ENCODE peak calls at places on chromosomes 1 and 21, in seven cellular contexts. One of them, this sample, is unnamed.

GRCh38 chr21:44653656-44654575 is 543 bp downstream of the KRTAP12-4 start:
- DNase-seq in GM23338: no peak
- DNase-seq in A673: no peak
- DNase-seq in ovary: no peak
- DNase-seq in IMR-90: no peak
- DNase-seq in substantia nigra: no peak
- DNase-seq in RWPE1: no peak
- DNase-seq in this sample: no peak

GRCh38 chr1:21550866-21551475 is 41.7 kb downstream of the ALPL start:
- DNase-seq in substantia nigra: no peak
- DNase-seq in GM23338: no peak
- DNase-seq in RWPE1: no peak
- DNase-seq in A673: no peak
- DNase-seq in ovary: no peak
- DNase-seq in IMR-90: no peak
- DNase-seq in this sample: peak; percentile 22

GRCh38 chr1:204600203-204600602 is 84.0 kb downstream of the MDM4 start:
- DNase-seq in ovary: no peak
- DNase-seq in IMR-90: no peak
- DNase-seq in substantia nigra: no peak
- DNase-seq in A673: no peak
- DNase-seq in RWPE1: no peak
- DNase-seq in GM23338: no peak
- DNase-seq in this sample: no peak

GRCh38 chr1:66330711-66331110 is 203.2 kb upstream of the SGIP1 start:
- DNase-seq in RWPE1: no peak
- DNase-seq in substantia nigra: no peak
- DNase-seq in GM23338: no peak
- DNase-seq in A673: no peak
- DNase-seq in IMR-90: peak; percentile 63
- DNase-seq in ovary: no peak
- DNase-seq in this sample: no peak

GRCh38 chr21:17514124-17514481 is 1.3 kb downstream of the CXADR start:
- DNase-seq in A673: peak; percentile 43
- DNase-seq in RWPE1: peak; percentile 53
- DNase-seq in GM23338: peak; percentile 91
- DNase-seq in IMR-90: no peak
- DNase-seq in substantia nigra: no peak
- DNase-seq in ovary: no peak
- DNase-seq in this sample: peak; percentile 67

GRCh38 chr1:229480500-229480899 is 27.6 kb downstream of the NUP133 start:
- DNase-seq in RWPE1: no peak
- DNase-seq in GM23338: no peak
- DNase-seq in IMR-90: no peak
- DNase-seq in A673: no peak
- DNase-seq in substantia nigra: no peak
- DNase-seq in ovary: no peak
- DNase-seq in this sample: no peak

GRCh38 chr1:156114919-156115513 is 505 bp downstream of the LMNA start:
- DNase-seq in substantia nigra: peak; percentile 62
- DNase-seq in ovary: peak; percentile 60
- DNase-seq in GM23338: peak; percentile 73
- DNase-seq in RWPE1: no peak
- DNase-seq in IMR-90: no peak
- DNase-seq in A673: no peak
- DNase-seq in this sample: peak; percentile 52

GRCh38 chr1:3184666-3185065 is 115.7 kb downstream of the PRDM16 start:
- DNase-seq in A673: no peak
- DNase-seq in ovary: no peak
- DNase-seq in substantia nigra: no peak
- DNase-seq in RWPE1: no peak
- DNase-seq in GM23338: no peak
- DNase-seq in IMR-90: no peak
- DNase-seq in this sample: no peak

GRCh38 chr1:62356257-62356835 is 37.1 kb upstream of the KANK4 start:
- DNase-seq in RWPE1: peak; percentile 93
- DNase-seq in GM23338: no peak
- DNase-seq in IMR-90: peak; percentile 70
- DNase-seq in ovary: no peak
- DNase-seq in A673: peak; percentile 48
- DNase-seq in substantia nigra: no peak
- DNase-seq in this sample: no peak

GRCh38 chr1:42557230-42557851 is 94.3 kb downstream of the CCDC30 start:
- DNase-seq in substantia nigra: no peak
- DNase-seq in GM23338: no peak
- DNase-seq in RWPE1: no peak
- DNase-seq in IMR-90: no peak
- DNase-seq in ovary: no peak
- DNase-seq in A673: no peak
- DNase-seq in this sample: no peak

GRCh38 chr1:79193211-79194079 is 186.9 kb upstream of the ADGRL4 start:
- DNase-seq in RWPE1: peak; percentile 21
- DNase-seq in IMR-90: peak; percentile 74
- DNase-seq in ovary: no peak
- DNase-seq in GM23338: peak; percentile 75
- DNase-seq in A673: no peak
- DNase-seq in substantia nigra: no peak
- DNase-seq in this sample: peak; percentile 64

GRCh38 chr1:32352831-32353383 is 9.4 kb downstream of the FAM229A start:
- DNase-seq in ovary: no peak
- DNase-seq in substantia nigra: no peak
- DNase-seq in IMR-90: no peak
- DNase-seq in GM23338: no peak
- DNase-seq in A673: no peak
- DNase-seq in RWPE1: no peak
- DNase-seq in this sample: no peak

GRCh38 chr1:160534823-160535605 is 12.0 kb upstream of the SLAMF6 start:
- DNase-seq in A673: no peak
- DNase-seq in ovary: no peak
- DNase-seq in substantia nigra: no peak
- DNase-seq in IMR-90: no peak
- DNase-seq in RWPE1: no peak
- DNase-seq in GM23338: peak; percentile 63
- DNase-seq in this sample: no peak

GRCh38 chr1:208177656-208178055 is 66.5 kb downstream of the PLXNA2 start:
- DNase-seq in ovary: no peak
- DNase-seq in GM23338: peak; percentile 49
- DNase-seq in IMR-90: no peak
- DNase-seq in A673: no peak
- DNase-seq in RWPE1: no peak
- DNase-seq in substantia nigra: no peak
- DNase-seq in this sample: peak; percentile 66

GRCh38 chr1:220556641-220557040 is 28.7 kb downstream of the MARK1 start:
- DNase-seq in A673: no peak
- DNase-seq in GM23338: no peak
- DNase-seq in ovary: no peak
- DNase-seq in substantia nigra: no peak
- DNase-seq in IMR-90: no peak
- DNase-seq in RWPE1: peak; percentile 50
- DNase-seq in this sample: no peak

GRCh38 chr1:181504294-181505115 is 21.2 kb downstream of the CACNA1E start:
- DNase-seq in IMR-90: peak; percentile 28
- DNase-seq in RWPE1: no peak
- DNase-seq in ovary: no peak
- DNase-seq in substantia nigra: no peak
- DNase-seq in A673: peak; percentile 71
- DNase-seq in GM23338: peak; percentile 86
- DNase-seq in this sample: peak; percentile 73

GRCh38 chr21:44802396-44803153 is 955 bp upstream of the UBE2G2 start:
- DNase-seq in GM23338: peak; percentile 63
- DNase-seq in A673: peak; percentile 38
- DNase-seq in substantia nigra: no peak
- DNase-seq in IMR-90: no peak
- DNase-seq in ovary: no peak
- DNase-seq in RWPE1: peak; percentile 28
- DNase-seq in this sample: no peak

GRCh38 chr1:189619682-189620332 is 857.9 kb downstream of the BRINP3 start:
- DNase-seq in ovary: no peak
- DNase-seq in RWPE1: peak; percentile 90
- DNase-seq in substantia nigra: no peak
- DNase-seq in A673: peak; percentile 67
- DNase-seq in IMR-90: peak; percentile 93
- DNase-seq in GM23338: no peak
- DNase-seq in this sample: no peak

GRCh38 chr1:15948091-15948591 is 27.8 kb downstream of the ZBTB17 start:
- DNase-seq in substantia nigra: no peak
- DNase-seq in ovary: peak; percentile 47
- DNase-seq in A673: no peak
- DNase-seq in IMR-90: no peak
- DNase-seq in GM23338: peak; percentile 49
- DNase-seq in RWPE1: no peak
- DNase-seq in this sample: no peak

GRCh38 chr1:47399138-47399840 is 16.8 kb upstream of the FOXE3 start:
- DNase-seq in ovary: no peak
- DNase-seq in RWPE1: no peak
- DNase-seq in A673: no peak
- DNase-seq in IMR-90: no peak
- DNase-seq in substantia nigra: no peak
- DNase-seq in GM23338: no peak
- DNase-seq in this sample: no peak

GRCh38 chr1:92817986-92818764 is 13.7 kb upstream of the RPL5 start:
- DNase-seq in RWPE1: peak; percentile 25
- DNase-seq in IMR-90: no peak
- DNase-seq in substantia nigra: no peak
- DNase-seq in A673: peak; percentile 37
- DNase-seq in ovary: no peak
- DNase-seq in GM23338: peak; percentile 76
- DNase-seq in this sample: peak; percentile 55

GRCh38 chr1:229756666-229757065 is 130.6 kb downstream of the URB2 start:
- DNase-seq in RWPE1: peak; percentile 72
- DNase-seq in substantia nigra: no peak
- DNase-seq in GM23338: no peak
- DNase-seq in IMR-90: peak; percentile 54
- DNase-seq in ovary: no peak
- DNase-seq in A673: peak; percentile 11
- DNase-seq in this sample: no peak

GRCh38 chr1:32893198-32894018 is 7.1 kb downstream of the HPCA start:
- DNase-seq in substantia nigra: peak; percentile 34
- DNase-seq in ovary: peak; percentile 77
- DNase-seq in A673: peak; percentile 67
- DNase-seq in GM23338: peak; percentile 75
- DNase-seq in RWPE1: peak; percentile 26
- DNase-seq in IMR-90: peak; percentile 20
- DNase-seq in this sample: peak; percentile 73

GRCh38 chr1:24928631-24929090 is 1.4 kb downstream of the RUNX3 start:
- DNase-seq in GM23338: peak; percentile 60
- DNase-seq in A673: peak; percentile 32
- DNase-seq in ovary: no peak
- DNase-seq in substantia nigra: no peak
- DNase-seq in RWPE1: no peak
- DNase-seq in IMR-90: no peak
- DNase-seq in this sample: no peak

DNA sequence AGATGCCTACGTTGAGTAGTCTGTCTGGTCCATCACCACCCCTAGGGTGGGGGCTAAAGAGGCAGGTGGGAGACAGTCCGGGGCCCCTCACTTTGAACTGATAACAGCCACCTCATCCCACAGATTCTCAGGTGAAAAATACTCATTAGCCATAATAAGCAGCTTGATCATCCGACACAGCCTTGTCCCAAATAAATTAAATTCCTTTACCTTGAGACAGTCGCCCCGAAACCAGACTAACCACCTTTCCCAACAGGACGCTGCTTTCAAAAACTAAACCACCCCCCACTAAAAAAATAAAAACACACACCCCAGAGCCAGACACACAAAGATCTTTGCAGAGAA is 103.3 kb downstream of the CASZ1 start:
- DNase-seq in RWPE1: no peak
- DNase-seq in substantia nigra: no peak
- DNase-seq in ovary: no peak
- DNase-seq in IMR-90: no peak
- DNase-seq in GM23338: no peak
- DNase-seq in A673: no peak
- DNase-seq in this sample: no peak
- H3K27ac ChIP-seq in RWPE1: no peak overlapping the region
- H3K27ac ChIP-seq in substantia nigra: no peak overlapping the region
- H3K27ac ChIP-seq in ovary: no peak overlapping the region
- H3K27ac ChIP-seq in IMR-90: no peak overlapping the region
- H3K27ac ChIP-seq in GM23338: no peak overlapping the region
- H3K27ac ChIP-seq in A673: no peak overlapping the region
- H3K27ac ChIP-seq in this sample: no peak overlapping the region

DNA sequence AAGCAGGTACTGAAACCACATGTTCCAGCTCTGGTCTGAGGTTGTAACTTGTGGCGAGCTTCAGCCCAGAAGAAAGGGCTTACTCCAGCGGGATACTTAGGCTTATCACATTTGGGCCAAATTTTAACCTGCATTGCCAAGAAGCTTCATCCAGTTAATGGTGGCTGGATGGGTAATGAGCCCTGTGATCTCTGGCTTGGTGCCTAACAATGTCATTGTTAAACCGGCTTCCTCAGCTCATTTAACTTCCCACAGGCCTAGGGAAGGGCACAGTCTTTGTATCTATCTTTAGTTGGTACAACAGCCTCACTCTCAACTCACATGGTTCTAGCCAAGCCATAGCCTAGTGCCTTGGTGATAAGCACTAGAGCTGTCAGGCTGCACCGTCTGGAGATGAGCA is 43.6 kb upstream of the CCDC190 start:
- DNase-seq in A673: no peak
- DNase-seq in IMR-90: no peak
- DNase-seq in substantia nigra: no peak
- DNase-seq in GM23338: no peak
- DNase-seq in RWPE1: no peak
- DNase-seq in ovary: no peak
- DNase-seq in this sample: no peak
- H3K27ac ChIP-seq in A673: no peak overlapping the region
- H3K27ac ChIP-seq in IMR-90: no peak overlapping the region
- H3K27ac ChIP-seq in substantia nigra: no peak overlapping the region
- H3K27ac ChIP-seq in GM23338: no peak overlapping the region
- H3K27ac ChIP-seq in RWPE1: no peak overlapping the region
- H3K27ac ChIP-seq in ovary: no peak overlapping the region
- H3K27ac ChIP-seq in this sample: no peak overlapping the region

GRCh38 chr1:228005511-228006033 is 1.2 kb upstream of the WNT3A start:
- DNase-seq in A673: no peak
- DNase-seq in ovary: peak; percentile 3
- DNase-seq in substantia nigra: no peak
- DNase-seq in IMR-90: no peak
- DNase-seq in GM23338: peak; percentile 31
- DNase-seq in RWPE1: no peak
- DNase-seq in this sample: no peak
- H3K27ac ChIP-seq in A673: no peak overlapping the region
- H3K27ac ChIP-seq in ovary: no peak overlapping the region
- H3K27ac ChIP-seq in substantia nigra: no peak overlapping the region
- H3K27ac ChIP-seq in IMR-90: no peak overlapping the region
- H3K27ac ChIP-seq in GM23338: no peak overlapping the region
- H3K27ac ChIP-seq in RWPE1: no peak overlapping the region
- H3K27ac ChIP-seq in this sample: no peak overlapping the region

DNA sequence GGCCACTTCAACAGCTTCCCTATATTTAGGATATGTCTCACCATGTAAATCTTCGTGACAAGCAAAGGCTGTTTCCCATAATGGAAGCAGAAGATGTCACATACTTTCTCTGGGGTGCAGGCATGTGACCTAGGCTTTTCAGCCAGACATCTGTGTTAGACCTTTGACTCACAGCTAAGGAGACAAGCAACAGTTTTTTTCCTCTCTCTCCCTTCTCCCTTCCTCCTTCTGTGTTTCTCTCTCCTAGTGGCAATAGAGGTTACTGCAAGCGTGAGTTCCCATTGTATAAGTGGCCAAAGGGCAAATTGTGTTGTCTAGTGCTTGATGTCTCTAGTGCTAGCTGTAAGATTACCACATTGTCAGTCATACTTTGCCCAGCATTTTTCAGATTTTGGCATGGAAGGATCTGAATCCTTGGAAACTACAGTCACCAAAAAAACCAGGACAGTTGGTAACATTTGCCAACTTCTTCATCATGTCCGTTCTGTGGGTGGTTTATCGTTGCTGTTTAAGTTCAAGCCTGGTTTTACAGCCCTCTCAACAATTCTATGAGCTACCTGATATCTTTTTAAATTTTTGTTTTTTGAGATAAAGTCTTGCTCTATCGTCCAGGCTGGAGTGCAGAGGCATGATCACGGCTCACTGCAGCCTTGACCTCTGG is 44.4 kb upstream of the RABGAP1L start:
- DNase-seq in RWPE1: peak; percentile 44
- DNase-seq in GM23338: peak; percentile 89
- DNase-seq in A673: peak; percentile 64
- DNase-seq in substantia nigra: no peak
- DNase-seq in IMR-90: peak; percentile 40
- DNase-seq in ovary: no peak
- DNase-seq in this sample: peak; percentile 46
- H3K27ac ChIP-seq in RWPE1: no peak overlapping the region
- H3K27ac ChIP-seq in GM23338: no peak overlapping the region
- H3K27ac ChIP-seq in A673: no peak overlapping the region
- H3K27ac ChIP-seq in substantia nigra: no peak overlapping the region
- H3K27ac ChIP-seq in IMR-90: no peak overlapping the region
- H3K27ac ChIP-seq in ovary: no peak overlapping the region
- H3K27ac ChIP-seq in this sample: no peak overlapping the region